ENCODE peak calls at places on chromosomes 6 and 20, in eight cellular contexts. R is endothelial cell; U is T-helper 17 cell; S is OCI-LY7; V is stromal cell of bone marrow; H is AG09319; B is NCI-H774; I is activated T-helper 1 cell treated with anti-CD3 and anti-CD28 coated beads, Interleukin-2, amount 50 U/mL, for 16 hours. M is an unnamed sample.

GRCh38 chr6:170000071-170000843 is 248.8 kb downstream of the ERMARD start:
- DNase-seq in R (no peak), U (no peak), S (no peak), V (no peak), H (no peak), B (no peak), I (no peak), M (no peak)

GRCh38 chr6:56357616-56358373 is 110.4 kb upstream of the COL21A1 start:
- DNase-seq in R (no peak), U (no peak), S (no peak), V (no peak), H (no peak), B (no peak), I (no peak), M (no peak)

GRCh38 chr6:56570434-56571359 is 72.0 kb downstream of the DST start:
- DNase-seq in R (no peak), U (no peak), S (peak), V (no peak), H (no peak), B (peak), I (no peak), M (peak)

GRCh38 chr6:138576303-138576702 is 77.0 kb upstream of the NHSL1 start:
- DNase-seq in R (no peak), U (no peak), S (no peak), V (no peak), H (no peak), B (peak), I (no peak), M (peak)

GRCh38 chr20:43534791-43535350 is 24.0 kb upstream of the SGK2 start:
- DNase-seq in R (no peak), U (no peak), S (no peak), V (no peak), H (no peak), B (no peak), I (no peak), M (no peak)

GRCh38 chr6:167311286-167311685 is 13.6 kb upstream of the TTLL2 start:
- DNase-seq in R (no peak), U (no peak), S (no peak), V (no peak), H (no peak), B (no peak), I (no peak), M (no peak)

GRCh38 chr6:131949909-131950766 is 1.0 kb downstream of the CCN2 start:
- DNase-seq in R (peak), U (no peak), S (no peak), V (peak), H (peak), B (peak), I (no peak), M (peak)

GRCh38 chr6:35400901-35401311 is 51.2 kb upstream of the FANCE start:
- DNase-seq in R (no peak), U (no peak), S (no peak), V (no peak), H (no peak), B (no peak), I (no peak), M (peak)